ENCODE peak calls at places on chromosome 10, in four cellular contexts. Y is PC-9, O is cardiac fibroblast, C is NCI-H748 treated with DMSO at 0.1 percent for 48 hours. T is an unnamed sample.

GRCh38 chr10:49058341-49059255 is 56.7 kb downstream of the VSTM4 start:
- DNase-seq in Y (no peak), O (peak; percentile 40), C (no peak), T (no peak)

GRCh38 chr10:110304394-110304779 is 333 bp downstream of the SMNDC1 start:
- DNase-seq in C (no peak), Y (no peak), O (peak; percentile 33), T (no peak)

GRCh38 chr10:92757066-92757716 is 67.4 kb downstream of the HHEX start:
- DNase-seq in O (peak; percentile 96), Y (peak; percentile 32), C (no peak), T (peak; percentile 94)

GRCh38 chr10:103226011-103226410 is 19.7 kb upstream of the RPEL1 start:
- DNase-seq in C (no peak), Y (no peak), O (no peak), T (no peak)

GRCh38 chr10:75499556-75499955 is 68.1 kb downstream of the LRMDA start:
- DNase-seq in O (no peak), Y (no peak), C (no peak), T (no peak)

GRCh38 chr10:86339226-86339865 is 27.2 kb downstream of the GRID1 start:
- DNase-seq in Y (no peak), O (no peak), C (no peak), T (no peak)

GRCh38 chr10:29329420-29329819 is 40.5 kb downstream of the LYZL1 start:
- DNase-seq in Y (no peak), O (peak; percentile 35), C (peak; percentile 83), T (no peak)

GRCh38 chr10:109895095-109895818 is 28.1 kb downstream of the XPNPEP1 start:
- DNase-seq in C (no peak), O (peak; percentile 61), Y (no peak), T (no peak)

GRCh38 chr10:73293461-73293860 is 41.0 kb upstream of the MRPS16 start:
- DNase-seq in C (no peak), Y (no peak), O (no peak), T (no peak)

GRCh38 chr10:23918839-23919238 is 290.1 kb upstream of the KIAA1217 start:
- DNase-seq in Y (no peak), O (no peak), C (no peak), T (no peak)

GRCh38 chr10:62815373-62816111 is 624 bp downstream of the EGR2 start:
- DNase-seq in C (no peak), O (peak; percentile 26), Y (no peak), T (no peak)

GRCh38 chr10:95537543-95537930 is 23.6 kb downstream of the SORBS1 start:
- DNase-seq in Y (peak; percentile 19), O (no peak), C (no peak), T (no peak)

GRCh38 chr10:31099664-31100063 is 68.0 kb upstream of the ZNF438 start:
- DNase-seq in Y (peak; percentile 84), C (no peak), O (no peak), T (no peak)

GRCh38 chr10:70679498-70679897 is 7.2 kb downstream of the ADAMTS14 start:
- DNase-seq in C (no peak), O (peak; percentile 54), Y (no peak), T (no peak)

GRCh38 chr10:11824825-11825224 is 1.7 kb downstream of the PROSER2 start:
- DNase-seq in C (no peak), Y (peak; percentile 32), O (peak; percentile 21), T (no peak)

GRCh38 chr10:77602913-77603528 is 34.6 kb downstream of the KCNMA1 start:
- DNase-seq in C (no peak), O (no peak), Y (no peak), T (no peak)

GRCh38 chr10:8069627-8070026 is 15.1 kb downstream of the GATA3 start:
- DNase-seq in O (no peak), Y (no peak), C (no peak), T (no peak)

GRCh38 chr10:52313350-52314006 is 603 bp upstream of the DKK1 start:
- DNase-seq in C (no peak), O (no peak), Y (peak; percentile 31), T (no peak)

GRCh38 chr10:1213252-1213651 is 157.1 kb downstream of the WDR37 start:
- DNase-seq in C (no peak), Y (no peak), O (no peak), T (no peak)

GRCh38 chr10:13338337-13339128 is 9.6 kb downstream of the SEPHS1 start:
- DNase-seq in O (peak; percentile 78), Y (no peak), C (no peak), T (no peak)

GRCh38 chr10:61257956-61258496 is 195.2 kb downstream of the TMEM26 start:
- DNase-seq in O (no peak), C (no peak), Y (no peak), T (no peak)

GRCh38 chr10:68135362-68135761 is 26.1 kb downstream of the MYPN start:
- DNase-seq in Y (no peak), C (no peak), O (peak; percentile 61), T (no peak)

GRCh38 chr10:16751244-16751643 is 66.0 kb downstream of the RSU1 start:
- DNase-seq in Y (no peak), C (no peak), O (no peak), T (no peak)

GRCh38 chr10:24237801-24238390 is 29.0 kb downstream of the KIAA1217 start:
- DNase-seq in O (no peak), Y (no peak), C (no peak), T (no peak)

GRCh38 chr10:117547301-117548153 is 5.0 kb downstream of the EMX2 start:
- DNase-seq in Y (no peak), O (no peak), C (no peak), T (no peak)

GRCh38 chr10:116769791-116770190 is 27.4 kb upstream of the HSPA12A start:
- DNase-seq in C (no peak), O (peak; percentile 84), Y (no peak), T (no peak)

T was measured in GDM1.